ENCODE peak calls at places on chromosomes 3 and 15, in five cellular contexts. One of them, this sample, is unnamed. For H3K27me3 and H3K36me3, the result is how much of the 10 kb centered on the place peaks cover.

GRCh38 chr3:12308517-12308916 is 19.6 kb downstream of the PPARG start:
- DNase-seq in spleen: no peak
- DNase-seq in colonic mucosa: no peak
- DNase-seq in CD8-positive, alpha-beta T cell: no peak
- DNase-seq in uterus: no peak
- DNase-seq in this sample: peak

GRCh38 chr3:196016485-196016884 is 65.4 kb downstream of the TFRC start:
- DNase-seq in spleen: no peak
- DNase-seq in uterus: no peak
- DNase-seq in CD8-positive, alpha-beta T cell: no peak
- DNase-seq in colonic mucosa: no peak
- DNase-seq in this sample: peak

GRCh38 chr3:172946061-172946460 is 195.0 kb downstream of the SPATA16 start:
- DNase-seq in CD8-positive, alpha-beta T cell: no peak
- DNase-seq in spleen: no peak
- DNase-seq in colonic mucosa: no peak
- DNase-seq in uterus: no peak
- DNase-seq in this sample: no peak

GRCh38 chr3:54877675-54878544 is 49.9 kb downstream of the LRTM1 start:
- DNase-seq in CD8-positive, alpha-beta T cell: no peak
- DNase-seq in spleen: no peak
- DNase-seq in uterus: no peak
- DNase-seq in colonic mucosa: no peak
- DNase-seq in this sample: no peak

GRCh38 chr3:133930341-133930933 is 34.8 kb upstream of the RAB6B start:
- DNase-seq in CD8-positive, alpha-beta T cell: no peak
- DNase-seq in uterus: no peak
- DNase-seq in spleen: peak
- DNase-seq in colonic mucosa: peak
- DNase-seq in this sample: no peak

GRCh38 chr3:23739536-23739935 is 66.2 kb upstream of the UBE2E1 start:
- DNase-seq in colonic mucosa: no peak
- DNase-seq in uterus: no peak
- DNase-seq in CD8-positive, alpha-beta T cell: no peak
- DNase-seq in spleen: no peak
- DNase-seq in this sample: peak

GRCh38 chr15:28935316-28935715 is 49.5 kb downstream of the APBA2 start:
- DNase-seq in uterus: no peak
- DNase-seq in colonic mucosa: no peak
- DNase-seq in CD8-positive, alpha-beta T cell: peak
- DNase-seq in spleen: peak
- DNase-seq in this sample: no peak

GRCh38 chr3:58635371-58636285 is 30.9 kb downstream of the FAM3D start:
- DNase-seq in colonic mucosa: no peak
- DNase-seq in CD8-positive, alpha-beta T cell: no peak
- DNase-seq in spleen: no peak
- DNase-seq in uterus: no peak
- DNase-seq in this sample: no peak

GRCh38 chr3:99319961-99320360 is 318.4 kb upstream of the COL8A1 start:
- DNase-seq in spleen: no peak
- DNase-seq in CD8-positive, alpha-beta T cell: no peak
- DNase-seq in uterus: no peak
- DNase-seq in colonic mucosa: no peak
- DNase-seq in this sample: peak

GRCh38 chr3:124818398-124819150 is 68.6 kb downstream of the ITGB5 start:
- DNase-seq in uterus: no peak
- DNase-seq in colonic mucosa: no peak
- DNase-seq in spleen: no peak
- DNase-seq in CD8-positive, alpha-beta T cell: no peak
- DNase-seq in this sample: peak

GRCh38 chr3:178088930-178089329 is 447.3 kb upstream of the KCNMB2 start:
- DNase-seq in uterus: no peak
- DNase-seq in spleen: no peak
- DNase-seq in colonic mucosa: no peak
- DNase-seq in CD8-positive, alpha-beta T cell: no peak
- DNase-seq in this sample: no peak

GRCh38 chr3:155560594-155560993 is 184.3 kb downstream of the PLCH1 start:
- DNase-seq in colonic mucosa: no peak
- DNase-seq in spleen: no peak
- DNase-seq in uterus: no peak
- DNase-seq in CD8-positive, alpha-beta T cell: no peak
- DNase-seq in this sample: no peak

GRCh38 chr15:60406513-60407124 is 8.8 kb upstream of the ANXA2 start:
- DNase-seq in CD8-positive, alpha-beta T cell: no peak
- DNase-seq in spleen: no peak
- DNase-seq in uterus: no peak
- DNase-seq in colonic mucosa: no peak
- DNase-seq in this sample: no peak

GRCh38 chr3:17833786-17834559 is 91.5 kb upstream of the TBC1D5 start:
- DNase-seq in CD8-positive, alpha-beta T cell: no peak
- DNase-seq in uterus: no peak
- DNase-seq in colonic mucosa: no peak
- DNase-seq in spleen: no peak
- DNase-seq in this sample: no peak

GRCh38 chr15:34732430-34732829 is 22.4 kb downstream of the GJD2 start:
- DNase-seq in uterus: no peak
- DNase-seq in spleen: no peak
- DNase-seq in colonic mucosa: no peak
- DNase-seq in CD8-positive, alpha-beta T cell: no peak
- DNase-seq in this sample: no peak

GRCh38 chr3:88921986-88922385 is 185.4 kb upstream of the EPHA3 start:
- DNase-seq in colonic mucosa: no peak
- DNase-seq in CD8-positive, alpha-beta T cell: no peak
- DNase-seq in uterus: no peak
- DNase-seq in spleen: no peak
- DNase-seq in this sample: no peak

GRCh38 chr3:134772591-134772990 is 22.5 kb upstream of the EPHB1 start:
- DNase-seq in CD8-positive, alpha-beta T cell: no peak
- DNase-seq in spleen: no peak
- DNase-seq in uterus: no peak
- DNase-seq in colonic mucosa: no peak
- DNase-seq in this sample: no peak

GRCh38 chr15:29139540-29140459 is 129.8 kb downstream of the NSMCE3 start:
- DNase-seq in uterus: no peak
- DNase-seq in spleen: peak
- DNase-seq in CD8-positive, alpha-beta T cell: peak
- DNase-seq in colonic mucosa: peak
- DNase-seq in this sample: no peak

GRCh38 chr3:150631515-150632221 is 28.5 kb downstream of the SELENOT start:
- DNase-seq in spleen: no peak
- DNase-seq in CD8-positive, alpha-beta T cell: no peak
- DNase-seq in colonic mucosa: no peak
- DNase-seq in uterus: no peak
- DNase-seq in this sample: no peak

GRCh38 chr3:184741798-184742675 is 30.2 kb upstream of the MAGEF1 start:
- DNase-seq in spleen: peak
- DNase-seq in colonic mucosa: no peak
- DNase-seq in CD8-positive, alpha-beta T cell: no peak
- DNase-seq in uterus: peak
- DNase-seq in this sample: no peak

GRCh38 chr15:52857937-52858336 is 67.8 kb upstream of the ONECUT1 start:
- DNase-seq in colonic mucosa: no peak
- DNase-seq in CD8-positive, alpha-beta T cell: no peak
- DNase-seq in uterus: no peak
- DNase-seq in spleen: no peak
- DNase-seq in this sample: no peak

GRCh38 chr3:8516047-8516671 is 14.5 kb downstream of the LMCD1 start:
- DNase-seq in CD8-positive, alpha-beta T cell: no peak
- DNase-seq in uterus: no peak
- DNase-seq in spleen: no peak
- DNase-seq in colonic mucosa: no peak
- DNase-seq in this sample: no peak

GRCh38 chr3:182671942-182672341 is 121.4 kb upstream of the ATP11B start:
- DNase-seq in spleen: no peak
- DNase-seq in colonic mucosa: no peak
- DNase-seq in uterus: no peak
- DNase-seq in CD8-positive, alpha-beta T cell: no peak
- DNase-seq in this sample: no peak

GRCh38 chr3:115638991-115639390 is 15.7 kb downstream of the GAP43 start:
- DNase-seq in spleen: no peak
- DNase-seq in uterus: no peak
- DNase-seq in colonic mucosa: no peak
- DNase-seq in CD8-positive, alpha-beta T cell: no peak
- DNase-seq in this sample: no peak

GRCh38 chr3:12439161-12439560 is 45.1 kb upstream of the TSEN2 start:
- DNase-seq in uterus: no peak
- DNase-seq in colonic mucosa: peak
- DNase-seq in spleen: no peak
- DNase-seq in CD8-positive, alpha-beta T cell: no peak
- DNase-seq in this sample: no peak

GRCh38 chr3:188692700-188693099 is 479.1 kb upstream of the TPRG1 start:
- DNase-seq in uterus: no peak
- DNase-seq in colonic mucosa: no peak
- DNase-seq in spleen: no peak
- DNase-seq in CD8-positive, alpha-beta T cell: no peak
- DNase-seq in this sample: no peak

GRCh38 chr15:38189651-38190280 is 62.9 kb upstream of the SPRED1 start:
- DNase-seq in uterus: no peak
- DNase-seq in CD8-positive, alpha-beta T cell: no peak
- DNase-seq in spleen: no peak
- DNase-seq in colonic mucosa: no peak
- DNase-seq in this sample: no peak

GRCh38 chr15:78415284-78415683 is 22.7 kb upstream of the IREB2 start:
- DNase-seq in colonic mucosa: no peak
- DNase-seq in spleen: no peak
- DNase-seq in uterus: no peak
- DNase-seq in CD8-positive, alpha-beta T cell: no peak
- DNase-seq in this sample: no peak

GRCh38 chr15:35019401-35020327 is 31.6 kb upstream of the ZNF770 start:
- DNase-seq in CD8-positive, alpha-beta T cell: no peak
- DNase-seq in uterus: peak
- DNase-seq in colonic mucosa: peak
- DNase-seq in spleen: no peak
- DNase-seq in this sample: no peak

GRCh38 chr3:21043139-21043538 is 707.9 kb downstream of the ZNF385D start:
- DNase-seq in CD8-positive, alpha-beta T cell: no peak
- DNase-seq in spleen: no peak
- DNase-seq in uterus: no peak
- DNase-seq in colonic mucosa: no peak
- DNase-seq in this sample: no peak

GRCh38 chr15:62403164-62403809 is 238.2 kb upstream of the C2CD4B start:
- DNase-seq in colonic mucosa: no peak
- DNase-seq in uterus: no peak
- DNase-seq in CD8-positive, alpha-beta T cell: no peak
- DNase-seq in spleen: no peak
- DNase-seq in this sample: peak

GRCh38 chr3:46897829-46898320 is 20.4 kb downstream of the PTH1R start:
- DNase-seq in CD8-positive, alpha-beta T cell: peak
- DNase-seq in uterus: no peak
- DNase-seq in colonic mucosa: no peak
- DNase-seq in spleen: peak
- DNase-seq in this sample: no peak

GRCh38 chr3:108297636-108298035 is 1.3 kb downstream of the HHLA2 start:
- DNase-seq in uterus: no peak
- DNase-seq in colonic mucosa: no peak
- DNase-seq in CD8-positive, alpha-beta T cell: no peak
- DNase-seq in spleen: no peak
- DNase-seq in this sample: no peak

GRCh38 chr3:132624790-132625189 is 27.7 kb downstream of the ACKR4 start:
- DNase-seq in uterus: no peak
- DNase-seq in CD8-positive, alpha-beta T cell: no peak
- DNase-seq in spleen: no peak
- DNase-seq in colonic mucosa: no peak
- DNase-seq in this sample: no peak

GRCh38 chr3:168034152-168034928 is 61.4 kb downstream of the GOLIM4 start:
- DNase-seq in spleen: no peak
- DNase-seq in CD8-positive, alpha-beta T cell: no peak
- DNase-seq in uterus: no peak
- DNase-seq in colonic mucosa: no peak
- DNase-seq in this sample: no peak

GRCh38 chr15:26848498-26848897 is 18.4 kb upstream of the GABRA5 start:
- DNase-seq in spleen: no peak
- DNase-seq in uterus: no peak
- DNase-seq in colonic mucosa: no peak
- DNase-seq in CD8-positive, alpha-beta T cell: no peak
- DNase-seq in this sample: no peak

DNA sequence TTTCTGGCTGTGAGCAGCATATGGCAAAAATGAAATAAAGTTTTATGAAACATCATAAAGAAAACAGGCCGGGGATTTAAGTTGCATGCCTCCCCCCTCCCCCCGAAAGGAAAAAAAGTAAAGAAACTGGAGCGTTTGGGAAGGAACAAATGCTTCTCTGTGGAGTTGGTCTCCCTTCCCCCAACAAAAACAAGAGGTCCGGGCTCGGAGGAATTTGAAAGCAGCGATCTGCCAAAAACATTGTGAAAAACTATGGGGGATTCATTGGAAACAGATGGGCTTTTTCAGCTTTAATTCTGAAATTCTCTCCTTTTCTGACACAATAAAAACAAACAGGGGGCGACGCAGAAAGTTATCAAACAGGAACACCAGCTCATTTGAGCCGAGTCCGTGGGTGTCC is 17.0 kb downstream of the RGMA start:
- DNase-seq in colonic mucosa: no peak
- DNase-seq in CD8-positive, alpha-beta T cell: no peak
- DNase-seq in uterus: no peak
- DNase-seq in spleen: no peak
- DNase-seq in this sample: no peak
- H3K27me3 ChIP-seq in colonic mucosa: under half
- H3K27me3 ChIP-seq in CD8-positive, alpha-beta T cell: under half
- H3K27me3 ChIP-seq in uterus: under half
- H3K27me3 ChIP-seq in spleen: half or more
- H3K27me3 ChIP-seq in this sample: under half

GRCh38 chr3:129016366-129016724 is 15.2 kb downstream of the EFCC1 start:
- DNase-seq in colonic mucosa: peak
- DNase-seq in uterus: no peak
- DNase-seq in spleen: peak
- DNase-seq in CD8-positive, alpha-beta T cell: peak
- DNase-seq in this sample: no peak
- TF ChIP-seq CTCF in colonic mucosa: no peak
- TF ChIP-seq CTCF in uterus: no peak
- TF ChIP-seq CTCF in spleen: no peak
- TF ChIP-seq CTCF in CD8-positive, alpha-beta T cell: peak
- TF ChIP-seq CTCF in this sample: no peak

GRCh38 chr3:180571831-180572578 is 30.0 kb upstream of the TTC14 start:
- DNase-seq in colonic mucosa: no peak
- DNase-seq in uterus: no peak
- DNase-seq in spleen: no peak
- DNase-seq in CD8-positive, alpha-beta T cell: no peak
- DNase-seq in this sample: no peak
- H3K36me3 ChIP-seq in colonic mucosa: under half
- H3K36me3 ChIP-seq in uterus: under half
- H3K36me3 ChIP-seq in spleen: under half
- H3K36me3 ChIP-seq in CD8-positive, alpha-beta T cell: under half
- H3K36me3 ChIP-seq in this sample: under half

GRCh38 chr3:10328460-10329071 is 7.7 kb upstream of the SEC13 start:
- DNase-seq in uterus: no peak
- DNase-seq in colonic mucosa: no peak
- DNase-seq in CD8-positive, alpha-beta T cell: no peak
- DNase-seq in spleen: peak
- DNase-seq in this sample: no peak
- H3K27me3 ChIP-seq in uterus: under half
- H3K27me3 ChIP-seq in colonic mucosa: under half
- H3K27me3 ChIP-seq in CD8-positive, alpha-beta T cell: under half
- H3K27me3 ChIP-seq in spleen: under half
- H3K27me3 ChIP-seq in this sample: under half

GRCh38 chr3:192449036-192449435 is 278.3 kb downstream of the FGF12 start:
- DNase-seq in colonic mucosa: no peak
- DNase-seq in spleen: no peak
- DNase-seq in CD8-positive, alpha-beta T cell: no peak
- DNase-seq in uterus: no peak
- DNase-seq in this sample: no peak
- TF ChIP-seq CTCF in colonic mucosa: no peak
- TF ChIP-seq CTCF in spleen: no peak
- TF ChIP-seq CTCF in CD8-positive, alpha-beta T cell: no peak
- TF ChIP-seq CTCF in uterus: no peak
- TF ChIP-seq CTCF in this sample: peak

This sample was measured in BJ.